ENCODE peak calls at places on chromosomes 6 and 20, in ten cellular contexts. F is H7; T is AG04450; B is fibroblast of pulmonary artery; W is CD8-positive, alpha-beta T cell; X is PC-3; H is OCI-LY7; M is upper lobe of right lung; J is astrocyte; U is uterus. D is an unnamed sample.

GRCh38 chr6:109434456-109434855 is 6.0 kb downstream of the PPIL6 start:
- DNase-seq in H (no peak), M (no peak), F (no peak), J (no peak), T (no peak), B (peak), U (no peak), W (no peak), X (no peak), D (no peak)

GRCh38 chr20:10673831-10674683 is at the start of gene JAG1:
- DNase-seq in M (peak), F (peak), B (peak), U (peak), X (peak), J (peak), H (peak), W (no peak), T (peak), D (peak)

GRCh38 chr20:13625241-13625981 is 13.3 kb downstream of the TASP1 start:
- DNase-seq in X (no peak), J (no peak), W (no peak), F (no peak), M (no peak), B (no peak), U (no peak), H (no peak), T (no peak), D (no peak)

GRCh38 chr6:146543211-146543939 is at the start of gene RAB32:
- DNase-seq in H (no peak), T (peak), U (peak), X (peak), J (peak), F (peak), B (peak), W (no peak), M (peak), D (peak)

GRCh38 chr6:53302678-53303360 is 45.9 kb downstream of the ELOVL5 start:
- DNase-seq in U (no peak), X (peak), T (no peak), H (no peak), B (peak), F (no peak), W (peak), J (peak), M (no peak), D (no peak)

GRCh38 chr6:11899645-11900044 is 112.5 kb upstream of the HIVEP1 start:
- DNase-seq in H (no peak), M (no peak), J (no peak), W (no peak), T (no peak), X (no peak), F (no peak), U (no peak), B (no peak), D (peak)

GRCh38 chr6:137936798-137937197 is 69.7 kb downstream of the TNFAIP3 start:
- DNase-seq in T (no peak), F (no peak), B (no peak), M (no peak), J (no peak), X (no peak), U (no peak), W (no peak), H (no peak), D (no peak)

GRCh38 chr6:41624621-41625365 is 13.5 kb upstream of the MDFI start:
- DNase-seq in F (no peak), U (no peak), M (no peak), J (no peak), T (no peak), B (no peak), X (no peak), W (no peak), H (peak), D (no peak)

GRCh38 chr6:158377866-158378265 is 65.6 kb downstream of the TULP4 start:
- DNase-seq in B (peak), U (no peak), X (no peak), H (no peak), F (no peak), J (peak), T (peak), W (no peak), M (no peak), D (peak)

GRCh38 chr6:140572129-140572528 is 1197.7 kb upstream of the CITED2 start:
- DNase-seq in B (peak), X (peak), H (no peak), W (no peak), T (peak), U (no peak), F (no peak), J (peak), M (no peak), D (no peak)

GRCh38 chr6:13383280-13384163 is 55.2 kb upstream of the TBC1D7 start:
- DNase-seq in B (peak), T (no peak), J (peak), X (peak), U (no peak), M (no peak), H (no peak), W (no peak), F (no peak), D (no peak)

GRCh38 chr20:17613328-17614175 is 43.7 kb downstream of the DSTN start:
- DNase-seq in W (no peak), X (no peak), F (peak), B (no peak), M (peak), J (no peak), U (peak), T (no peak), H (no peak), D (peak)

GRCh38 chr20:17854307-17854903 is 114.2 kb downstream of the SNX5 start:
- DNase-seq in B (peak), H (peak), M (peak), F (peak), U (no peak), J (no peak), T (no peak), X (peak), W (no peak), D (peak)

GRCh38 chr6:147676896-147677295 is 168.4 kb downstream of the SAMD5 start:
- DNase-seq in B (no peak), M (no peak), W (no peak), T (no peak), U (no peak), F (no peak), X (no peak), J (no peak), H (no peak), D (no peak)

GRCh38 chr6:37052027-37052628 is 46.7 kb downstream of the FGD2 start:
- DNase-seq in B (no peak), F (peak), H (peak), X (no peak), M (no peak), T (no peak), W (no peak), U (no peak), J (no peak), D (no peak)

GRCh38 chr6:73532288-73532687 is 11.5 kb upstream of the EEF1A1 start:
- DNase-seq in T (no peak), J (no peak), X (no peak), U (no peak), B (no peak), H (no peak), F (no peak), M (no peak), W (no peak), D (no peak)

GRCh38 chr20:43667341-43668132 is 623 bp downstream of the MYBL2 start:
- DNase-seq in X (peak), H (peak), J (no peak), F (peak), T (no peak), B (no peak), M (no peak), W (no peak), U (no peak), D (no peak)

GRCh38 chr6:149007846-149008245 is 261.0 kb downstream of the UST start:
- DNase-seq in M (no peak), J (no peak), H (no peak), F (no peak), U (no peak), T (no peak), B (no peak), X (no peak), W (no peak), D (no peak)

GRCh38 chr20:17822039-17822438 is 122.3 kb downstream of the BANF2 start:
- DNase-seq in M (no peak), J (no peak), X (peak), U (peak), W (no peak), F (no peak), B (peak), H (peak), T (peak), D (peak)

GRCh38 chr6:9875605-9876353 is 539.1 kb downstream of the TFAP2A start:
- DNase-seq in W (no peak), U (no peak), M (no peak), B (peak), T (no peak), H (no peak), X (no peak), F (no peak), J (no peak), D (peak)

GRCh38 chr6:92132446-92132845 is 1286.9 kb downstream of the EPHA7 start:
- DNase-seq in B (no peak), U (no peak), J (no peak), M (no peak), X (peak), W (no peak), H (no peak), T (no peak), F (no peak), D (peak)

GRCh38 chr6:17276766-17277165 is 4.4 kb upstream of the RBM24 start:
- DNase-seq in F (no peak), H (no peak), J (peak), U (no peak), B (no peak), M (no peak), W (no peak), X (no peak), T (no peak), D (no peak)

GRCh38 chr6:123810948-123811347 is 7.3 kb downstream of the NKAIN2 start:
- DNase-seq in W (no peak), U (no peak), F (no peak), T (no peak), X (no peak), M (no peak), H (no peak), B (no peak), J (no peak), D (no peak)

GRCh38 chr6:109455502-109456282 is at the start of gene MICAL1:
- DNase-seq in W (peak), T (no peak), B (peak), H (peak), F (peak), X (peak), J (peak), M (peak), U (peak), D (peak)

GRCh38 chr20:1941226-1941625 is 46.0 kb downstream of the SIRPA start:
- DNase-seq in X (no peak), T (no peak), F (no peak), J (peak), W (no peak), M (no peak), B (peak), U (peak), H (no peak), D (no peak)

GRCh38 chr20:45489083-45489531 is 19.6 kb downstream of the WFDC2 start:
- DNase-seq in F (no peak), M (no peak), X (peak), J (peak), H (no peak), W (no peak), B (no peak), U (no peak), T (no peak), D (no peak)

GRCh38 chr20:1345756-1346093 is 16.8 kb upstream of the SDCBP2 start:
- DNase-seq in U (no peak), M (no peak), B (no peak), F (no peak), H (no peak), X (no peak), T (no peak), W (no peak), J (no peak), D (no peak)

GRCh38 chr6:69294862-69295261 is 501.9 kb downstream of the LMBRD1 start:
- DNase-seq in T (no peak), U (no peak), X (no peak), H (no peak), F (no peak), B (no peak), M (no peak), W (no peak), J (no peak), D (no peak)

GRCh38 chr6:157267654-157268053 is 55.7 kb downstream of the TMEM242 start:
- DNase-seq in U (peak), B (no peak), W (no peak), J (no peak), F (no peak), M (no peak), X (no peak), H (no peak), T (no peak), D (no peak)

GRCh38 chr20:44684047-44684965 is 30.9 kb upstream of the CCN5 start:
- DNase-seq in M (no peak), X (peak), F (no peak), J (no peak), B (no peak), T (no peak), H (no peak), U (no peak), W (no peak), D (no peak)

GRCh38 chr20:3221398-3222226 is 12.3 kb downstream of the ITPA start:
- DNase-seq in F (peak), U (no peak), M (no peak), X (peak), H (no peak), W (no peak), J (no peak), T (no peak), B (no peak), D (no peak)

GRCh38 chr20:19992996-19993908 is 23.9 kb upstream of the NAA20 start:
- DNase-seq in T (peak), H (no peak), F (peak), B (peak), U (no peak), J (peak), M (no peak), X (peak), W (no peak), D (peak)

GRCh38 chr6:33620158-33620583 is 951 bp upstream of the ITPR3 start:
- DNase-seq in M (peak), U (no peak), B (no peak), X (peak), F (peak), H (peak), J (no peak), W (peak), T (no peak), D (peak)

GRCh38 chr6:151196571-151196970 is 43.2 kb upstream of the AKAP12 start:
- DNase-seq in B (peak), T (peak), H (no peak), J (no peak), M (no peak), U (peak), X (no peak), W (no peak), F (no peak), D (peak)

GRCh38 chr6:24658573-24659511 is 7.9 kb downstream of the TDP2 start:
- DNase-seq in T (peak), W (no peak), J (no peak), U (no peak), M (no peak), H (no peak), X (peak), B (peak), F (peak), D (peak)

GRCh38 chr6:149929422-149929821 is 6.5 kb upstream of the RAET1G start:
- DNase-seq in U (no peak), F (peak), X (peak), W (no peak), H (peak), J (no peak), B (no peak), T (no peak), M (no peak), D (no peak)

DNA sequence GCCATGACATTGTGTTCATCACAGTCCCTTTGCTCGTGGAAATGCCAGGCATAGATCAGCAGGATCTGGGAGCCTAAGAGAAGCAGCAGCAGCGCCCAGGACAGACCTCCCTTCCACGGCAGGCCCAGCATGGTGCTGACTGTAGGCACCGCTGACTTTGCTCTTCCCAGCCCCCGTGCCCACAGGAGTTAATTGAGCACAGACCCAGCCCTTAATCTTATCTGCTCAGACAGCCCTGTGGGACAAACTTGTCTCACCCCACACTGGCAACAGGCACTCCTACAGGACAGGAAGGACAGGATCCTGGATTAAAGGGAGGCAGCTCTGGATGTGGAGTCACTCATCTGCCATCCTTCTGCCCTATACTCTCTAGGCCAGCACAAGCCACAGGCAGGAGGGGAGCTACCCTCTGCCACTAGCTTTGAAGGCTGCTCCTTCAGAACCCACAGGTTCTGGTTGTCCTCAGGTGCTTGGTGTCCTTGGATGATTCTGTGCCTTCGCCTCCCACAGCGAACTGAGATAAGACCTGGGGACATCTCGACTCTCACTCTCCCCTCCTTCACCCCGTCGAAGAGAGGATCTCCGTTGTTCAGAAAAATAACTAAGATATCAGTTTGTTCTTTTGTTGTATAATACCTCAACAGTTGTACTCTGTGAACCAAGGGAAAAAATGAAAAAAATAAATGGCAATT is at the start of gene CST9L:
- DNase-seq in X (no peak), J (no peak), H (no peak), F (no peak), U (no peak), B (no peak), T (no peak), M (peak), W (no peak), D (no peak)
- H3K4me3 ChIP-seq in X (no peak), J (no peak), H (no peak), F (no peak), U (no peak), B (no peak), T (no peak), M (no peak), W (no peak), D (no peak)

GRCh38 chr20:62370115-62370806 is 3.1 kb upstream of the LAMA5 start:
- DNase-seq in J (peak), X (peak), M (no peak), T (no peak), U (no peak), W (no peak), H (no peak), B (peak), F (no peak), D (peak)

GRCh38 chr20:62368303-62368628 is 1.2 kb upstream of the LAMA5 start:
- DNase-seq in H (no peak), F (no peak), W (no peak), T (no peak), U (no peak), B (no peak), M (no peak), X (no peak), J (no peak), D (no peak)

GRCh38 chr20:62367483-62368302 is 581 bp upstream of the LAMA5 start:
- DNase-seq in J (no peak), M (no peak), W (no peak), H (peak), X (peak), F (peak), B (no peak), U (peak), T (no peak), D (peak)

GRCh38 chr20:62369508-62370114 is 2.5 kb upstream of the LAMA5 start:
- DNase-seq in W (no peak), H (no peak), B (no peak), T (no peak), M (no peak), U (no peak), J (no peak), F (no peak), X (peak), D (no peak)

DNA sequence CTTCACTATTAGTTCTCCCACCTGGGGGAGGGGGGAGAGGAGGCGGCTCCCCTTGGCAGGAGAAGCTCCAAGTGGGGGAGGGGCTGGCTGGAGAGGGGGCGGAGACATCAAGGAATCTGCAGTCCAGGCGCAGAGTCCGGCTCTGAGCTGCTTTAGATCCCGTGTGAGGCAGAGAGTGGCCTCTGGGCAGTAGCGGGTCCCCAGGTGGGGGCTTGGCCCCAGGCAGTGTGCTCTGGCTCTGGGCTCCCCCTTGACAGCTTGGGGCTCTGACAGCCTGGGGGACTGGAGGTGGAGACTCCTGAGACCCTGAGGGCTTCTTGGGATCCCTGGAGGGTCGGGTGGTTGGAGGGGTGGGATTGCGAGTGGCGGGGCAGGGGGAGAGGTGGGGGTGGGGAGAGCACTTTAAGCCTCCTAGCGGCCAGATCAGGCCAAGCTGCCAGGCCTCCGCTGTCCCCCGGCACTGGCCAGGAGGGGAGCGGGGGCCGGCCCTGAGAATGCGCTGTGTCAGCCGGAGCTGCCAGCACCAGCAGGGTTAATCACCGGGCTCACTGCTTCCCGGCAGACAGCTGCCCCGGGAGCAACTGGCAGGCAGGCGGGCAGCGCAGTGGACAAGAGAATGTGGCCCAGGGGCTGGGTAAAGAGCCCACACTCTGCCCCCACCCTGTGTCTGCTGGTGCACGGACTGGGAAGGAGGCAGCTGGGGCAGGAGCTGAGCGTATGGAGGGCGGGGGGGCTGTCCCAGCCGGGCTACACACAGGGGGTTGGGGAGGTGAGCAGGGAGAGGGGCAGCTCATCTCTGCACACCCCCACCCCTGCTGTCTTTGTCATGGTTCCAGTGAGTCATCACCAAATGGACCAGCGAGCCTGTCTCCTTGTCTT is 1.8 kb upstream of the LAMA5 start:
- DNase-seq in H (no peak), W (no peak), U (peak), M (no peak), J (no peak), T (no peak), F (peak), X (peak), B (peak), D (peak)
- H3K4me3 ChIP-seq in H (no peak), W (no peak), U (peak), M (peak), J (no peak), T (peak), F (peak), X (peak), B (no peak), D (no peak)

DNA sequence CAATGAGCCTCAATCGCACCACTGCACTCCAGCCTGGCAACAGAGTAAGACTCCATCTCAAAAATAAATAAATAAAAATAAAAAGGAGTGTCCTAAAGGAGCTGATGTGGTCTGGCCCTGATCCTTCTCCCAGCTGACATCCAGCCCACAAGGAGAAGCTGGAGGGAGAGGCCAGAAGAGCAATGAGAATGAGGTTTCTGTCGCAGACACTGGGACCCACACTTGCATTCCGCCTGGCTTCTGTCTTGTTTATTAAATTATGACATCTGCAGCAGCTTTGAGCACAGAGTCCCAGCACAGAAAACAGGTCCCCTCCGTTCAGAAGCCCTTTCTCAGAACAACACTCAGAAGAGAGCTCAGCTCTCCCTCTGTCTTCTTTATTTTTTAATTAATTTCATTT is 10.3 kb upstream of the E2F1 start:
- DNase-seq in X (no peak), M (no peak), J (no peak), W (no peak), B (no peak), H (no peak), U (no peak), T (no peak), F (no peak), D (no peak)
- H3K4me3 ChIP-seq in X (no peak), M (no peak), J (no peak), W (no peak), B (no peak), H (no peak), U (no peak), T (no peak), F (no peak), D (no peak)

GRCh38 chr6:14598017-14598864 is 480.7 kb downstream of the CD83 start:
- DNase-seq in H (no peak), W (no peak), T (no peak), F (peak), J (no peak), B (no peak), U (no peak), M (no peak), X (no peak), D (no peak)
- H3K4me3 ChIP-seq in H (no peak), W (no peak), T (no peak), F (no peak), J (no peak), B (no peak), U (no peak), M (no peak), X (no peak), D (no peak)

GRCh38 chr6:31180500-31180899 is 10.0 kb upstream of the POU5F1 start:
- DNase-seq in T (no peak), U (peak), F (peak), H (peak), W (peak), B (peak), M (peak), J (peak), X (no peak), D (peak)
- H3K4me3 ChIP-seq in T (peak), U (no peak), F (peak), H (peak), W (peak), B (peak), M (peak), J (peak), X (no peak), D (no peak)

GRCh38 chr6:35036828-35037095 is 104.4 kb downstream of the TCP11 start:
- DNase-seq in F (no peak), X (no peak), M (no peak), J (no peak), B (no peak), U (no peak), H (no peak), T (no peak), W (no peak), D (no peak)
- H3K4me3 ChIP-seq in F (no peak), X (no peak), M (no peak), J (no peak), B (no peak), U (no peak), H (no peak), T (no peak), W (no peak), D (no peak)